ENCODE peak calls at places on chromosomes 1 and 21, in six cellular contexts. O, M, F, J, X and C are unnamed samples. For H3K9me3, the result is how much of the 10 kb centered on the place peaks cover.

GRCh38 chr1:13888351-13888996 is 188.5 kb downstream of the PRDM2 start:
- DNase-seq in F (no peak), O (no peak), J (peak), X (no peak), M (no peak), C (no peak)

GRCh38 chr1:162197615-162198497 is 128.4 kb downstream of the NOS1AP start:
- DNase-seq in J (no peak), O (no peak), F (no peak), X (no peak), M (no peak), C (no peak)

GRCh38 chr21:29407571-29407970 is 108.8 kb downstream of the BACH1 start:
- DNase-seq in X (no peak), O (no peak), F (no peak), M (no peak), J (no peak), C (no peak)

GRCh38 chr1:29828526-29829447 is 592.5 kb downstream of the PTPRU start:
- DNase-seq in M (no peak), J (no peak), X (no peak), O (no peak), F (no peak), C (peak)

GRCh38 chr1:49864597-49864996 is 159.2 kb downstream of the AGBL4 start:
- DNase-seq in J (no peak), F (no peak), O (no peak), X (no peak), M (no peak), C (no peak)

GRCh38 chr1:112332751-112333150 is 63.3 kb upstream of the CTTNBP2NL start:
- DNase-seq in O (no peak), J (no peak), X (no peak), M (no peak), F (no peak), C (no peak)

GRCh38 chr1:104190821-104191220 is 441.1 kb downstream of the AMY1C start:
- DNase-seq in J (no peak), M (no peak), O (no peak), X (no peak), F (no peak), C (no peak)

GRCh38 chr21:15199940-15200339 is 135.1 kb upstream of the NRIP1 start:
- DNase-seq in J (no peak), F (no peak), M (no peak), O (no peak), X (no peak), C (no peak)

GRCh38 chr1:54846716-54847284 is 40.2 kb downstream of the DHCR24 start:
- DNase-seq in X (no peak), M (no peak), O (no peak), F (no peak), J (peak), C (no peak)

GRCh38 chr1:110309139-110309538 is 30.0 kb upstream of the RBM15 start:
- DNase-seq in F (no peak), M (no peak), X (no peak), J (no peak), O (no peak), C (no peak)

GRCh38 chr1:12556957-12557935 is 60.8 kb downstream of the DHRS3 start:
- DNase-seq in M (peak), J (peak), X (no peak), O (no peak), F (no peak), C (no peak)

GRCh38 chr1:110634455-110635281 is 28.5 kb upstream of the KCNA2 start:
- DNase-seq in J (peak), F (no peak), M (peak), X (peak), O (peak), C (peak)

GRCh38 chr21:46188226-46189212 is 4.3 kb upstream of the SPATC1L start:
- DNase-seq in X (no peak), O (no peak), M (peak), J (peak), F (peak), C (peak)

GRCh38 chr1:209045326-209046057 is 538.0 kb upstream of the CAMK1G start:
- DNase-seq in X (no peak), F (no peak), J (no peak), M (no peak), O (no peak), C (no peak)

GRCh38 chr1:161006563-161006962 is 14.4 kb downstream of the F11R start:
- DNase-seq in F (no peak), J (no peak), O (no peak), X (no peak), M (no peak), C (no peak)

GRCh38 chr1:159015440-159015909 is 5.8 kb downstream of the IFI16 start:
- DNase-seq in J (peak), F (no peak), M (peak), X (peak), O (peak), C (peak)

GRCh38 chr1:38142606-38143005 is 96.0 kb upstream of the POU3F1 start:
- DNase-seq in J (no peak), F (peak), M (no peak), O (no peak), X (no peak), C (no peak)

GRCh38 chr1:177824508-177824982 is 145.3 kb downstream of the SEC16B start:
- DNase-seq in M (no peak), O (no peak), X (no peak), F (no peak), J (no peak), C (no peak)

GRCh38 chr1:203695116-203695515 is 68.5 kb downstream of the ATP2B4 start:
- DNase-seq in J (no peak), M (peak), O (no peak), X (no peak), F (no peak), C (no peak)

GRCh38 chr1:23756676-23757075 is 13.4 kb downstream of the ELOA start:
- DNase-seq in X (no peak), M (no peak), O (no peak), J (no peak), F (no peak), C (no peak)

GRCh38 chr1:186887198-186887597 is 58.4 kb downstream of the PLA2G4A start:
- DNase-seq in M (no peak), J (no peak), F (no peak), X (no peak), O (no peak), C (no peak)

GRCh38 chr1:11692899-11693590 is 1.5 kb downstream of the DRAXIN start:
- DNase-seq in J (no peak), F (peak), O (no peak), X (peak), M (no peak), C (no peak)

GRCh38 chr1:30652151-30652915 is 71.1 kb downstream of the MATN1 start:
- DNase-seq in F (no peak), M (no peak), X (no peak), J (no peak), O (no peak), C (no peak)

GRCh38 chr1:84907095-84907827 is 14.3 kb upstream of the LPAR3 start:
- DNase-seq in O (no peak), F (no peak), X (no peak), J (no peak), M (no peak), C (no peak)

GRCh38 chr1:16026723-16027484 is 5.1 kb downstream of the CLCNKA start:
- DNase-seq in O (no peak), X (no peak), M (peak), F (no peak), J (peak), C (no peak)

GRCh38 chr1:21814241-21814918 is 2.3 kb downstream of the LDLRAD2 start:
- DNase-seq in M (peak), X (peak), J (peak), O (peak), F (no peak), C (no peak)

GRCh38 chr1:228212966-228213844 is 5.4 kb downstream of the OBSCN start:
- DNase-seq in O (peak), F (peak), J (peak), M (peak), X (peak), C (peak)

GRCh38 chr1:182910143-182910542 is 42.8 kb downstream of the SHCBP1L start:
- DNase-seq in X (no peak), F (no peak), O (no peak), J (no peak), M (no peak), C (no peak)

GRCh38 chr21:41960386-41960785 is 6.6 kb upstream of the C2CD2 start:
- DNase-seq in F (no peak), X (no peak), J (no peak), M (no peak), O (no peak), C (no peak)

GRCh38 chr1:221431068-221431651 is 310.7 kb downstream of the DUSP10 start:
- DNase-seq in M (no peak), O (no peak), J (no peak), X (no peak), F (no peak), C (no peak)

GRCh38 chr1:172895050-172895460 is 155.7 kb downstream of the TNFSF18 start:
- DNase-seq in X (peak), J (no peak), F (no peak), O (no peak), M (no peak), C (no peak)

GRCh38 chr1:39759436-39759726 is 11.8 kb downstream of the OXCT2 start:
- DNase-seq in J (no peak), O (no peak), F (no peak), X (no peak), M (no peak), C (no peak)

GRCh38 chr21:21612446-21612845 is 614.2 kb downstream of the NCAM2 start:
- DNase-seq in M (no peak), O (no peak), X (no peak), F (no peak), J (no peak), C (no peak)

GRCh38 chr1:28200234-28200873 is 23.9 kb upstream of the PTAFR start:
- DNase-seq in M (no peak), F (no peak), X (no peak), O (no peak), J (no peak), C (no peak)
- H3K27ac ChIP-seq in M (no peak), F (no peak), X (peak), O (no peak), J (no peak), C (no peak)

DNA sequence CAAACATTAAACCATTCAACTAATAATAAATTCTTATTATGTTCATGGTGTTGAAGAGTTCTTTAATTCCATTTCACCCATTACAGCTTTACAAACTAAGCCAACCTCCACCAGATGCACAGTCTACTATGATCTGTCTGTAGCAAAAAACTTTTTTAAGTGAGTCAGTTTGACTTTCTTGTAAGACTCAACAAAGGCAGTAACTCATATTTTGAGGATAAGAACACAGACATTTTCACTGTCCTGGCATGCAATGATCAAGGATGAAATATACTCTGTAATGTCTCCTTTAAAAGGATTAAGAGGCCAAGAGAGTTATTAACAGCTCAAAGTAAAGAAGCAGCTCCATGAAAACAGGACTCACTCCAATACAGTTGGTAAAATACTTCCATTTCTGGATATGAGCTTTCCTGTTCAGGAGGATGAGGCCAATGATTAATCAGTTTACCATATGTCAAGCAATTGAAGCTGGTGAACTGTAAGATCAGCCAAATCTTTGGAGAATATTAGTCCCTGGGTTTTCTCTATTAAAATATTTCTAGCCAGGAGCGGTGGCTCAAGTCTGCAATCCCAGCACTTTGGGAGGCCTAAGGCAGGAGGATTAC is 20.5 kb downstream of the XKR8 start:
- DNase-seq in X (no peak), O (no peak), F (no peak), J (no peak), M (no peak), C (no peak)
- H3K9me3 ChIP-seq in X (under half), O (under half), F (under half), J (under half), M (under half), C (under half)

GRCh38 chr1:45585110-45585426 is 1.2 kb downstream of the NASP start:
- DNase-seq in J (no peak), X (no peak), M (no peak), O (no peak), F (no peak), C (no peak)

GRCh38 chr1:45585496-45586075 is 1.7 kb downstream of the NASP start:
- DNase-seq in O (no peak), F (no peak), M (no peak), J (no peak), X (no peak), C (no peak)

GRCh38 chr1:45583666-45584350 is at the start of gene NASP:
- DNase-seq in J (peak), F (peak), X (peak), O (peak), M (peak), C (peak)

GRCh38 chr1:45584351-45585109 is 689 bp downstream of the NASP start:
- DNase-seq in J (peak), X (peak), F (peak), O (peak), M (peak), C (peak)

DNA sequence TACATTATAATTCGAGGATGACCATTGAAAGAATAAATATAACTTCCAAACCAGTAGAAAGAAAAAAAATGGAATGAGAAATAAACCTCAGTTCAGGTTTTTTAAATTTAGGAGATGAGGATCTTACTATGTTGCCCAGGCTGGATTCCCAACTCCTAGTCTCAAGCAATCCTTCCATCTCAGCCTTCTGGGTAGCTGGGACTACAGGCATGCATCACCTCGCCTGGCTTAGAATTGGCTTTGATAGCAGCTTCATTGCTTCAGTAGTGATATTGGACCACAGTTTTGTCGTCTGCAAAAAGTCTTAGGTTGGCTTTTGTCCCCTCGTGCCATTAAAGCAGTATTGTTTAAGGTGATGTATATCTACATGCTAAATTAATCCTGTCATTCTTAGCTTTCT is 2.9 kb downstream of the NASP start:
- DNase-seq in J (no peak), M (no peak), O (no peak), F (no peak), X (no peak), C (no peak)
- H3K27ac ChIP-seq in J (no peak), M (no peak), O (no peak), F (no peak), X (peak), C (no peak)

GRCh38 chr1:82452096-82452495 is 651.4 kb downstream of the ADGRL2 start:
- DNase-seq in M (no peak), O (no peak), J (no peak), F (no peak), X (no peak), C (no peak)
- H3K9me3 ChIP-seq in M (under half), O (under half), J (under half), F (under half), X (under half), C (under half)

DNA sequence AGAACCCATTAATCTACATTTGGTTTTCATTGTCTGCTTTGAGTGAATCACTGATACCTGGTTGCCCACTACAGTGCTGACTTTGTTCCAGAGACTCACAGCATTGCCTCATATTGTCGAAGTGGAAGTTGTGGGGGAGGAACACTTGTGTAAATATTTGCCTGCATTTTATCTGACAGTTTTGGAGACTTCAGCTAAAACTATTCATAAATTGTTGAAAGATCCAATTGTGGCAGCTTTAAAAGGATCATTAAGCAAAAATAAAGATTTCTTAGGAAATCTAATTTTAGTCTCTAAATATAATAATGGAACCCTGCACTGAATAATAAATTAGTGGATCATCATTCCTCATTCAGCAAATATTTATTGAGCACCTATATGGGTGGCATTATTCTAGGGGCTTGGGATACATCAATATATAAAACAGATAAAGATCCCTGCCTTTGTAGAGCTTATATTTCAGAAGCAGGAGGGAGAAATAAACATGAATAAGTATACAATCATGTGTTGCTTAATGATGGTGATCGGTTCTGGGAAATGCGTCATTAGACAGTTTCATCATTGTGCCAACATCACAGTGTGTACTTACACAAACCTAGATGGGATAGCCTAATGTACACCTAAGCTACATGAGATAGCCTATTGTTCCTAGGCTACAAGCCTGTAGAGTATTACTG is 73.5 kb downstream of the OSBPL9 start:
- DNase-seq in M (no peak), F (peak), X (no peak), J (peak), O (no peak), C (no peak)
- H3K27ac ChIP-seq in M (peak), F (peak), X (no peak), J (peak), O (no peak), C (peak)

DNA sequence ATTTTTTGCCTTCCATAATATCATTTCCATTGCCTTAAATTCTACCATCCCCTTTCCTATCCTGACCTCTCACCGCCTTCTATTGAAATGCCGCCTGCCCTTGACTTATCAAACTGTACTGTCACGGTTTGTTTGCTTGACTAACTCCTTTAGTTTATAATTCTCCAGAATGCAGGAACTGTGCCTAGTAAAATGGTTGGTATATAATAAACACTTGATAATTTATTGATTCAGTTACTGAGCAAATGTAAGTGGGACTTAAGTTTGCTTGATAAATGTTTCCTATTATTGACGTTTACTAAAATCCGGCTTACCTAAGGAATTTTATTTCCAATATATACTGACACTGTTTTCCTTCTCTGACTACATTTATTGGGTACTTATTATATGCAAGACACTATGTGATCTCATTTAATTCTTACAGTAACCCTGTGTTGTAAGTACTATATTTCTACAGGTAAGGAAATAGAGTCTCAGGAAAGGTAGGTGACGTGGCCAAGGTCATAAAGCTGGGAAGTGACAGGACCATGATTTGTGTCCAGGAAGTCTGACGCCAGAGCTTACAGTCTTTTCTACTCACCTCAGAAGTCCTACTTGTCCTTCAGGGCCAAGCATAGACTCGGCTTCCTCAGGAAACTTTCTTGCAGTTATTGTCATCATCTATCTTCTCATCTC is 35.7 kb downstream of the DPT start:
- DNase-seq in X (no peak), F (no peak), M (no peak), J (peak), O (no peak), C (no peak)
- H3K9me3 ChIP-seq in X (under half), F (under half), M (under half), J (under half), O (under half), C (under half)

GRCh38 chr1:235758931-235759330 is 107.8 kb downstream of the LYST start:
- DNase-seq in J (peak), X (no peak), M (no peak), F (no peak), O (no peak), C (no peak)
- H3K27ac ChIP-seq in J (no peak), X (no peak), M (no peak), F (no peak), O (no peak), C (no peak)

GRCh38 chr1:152537496-152537895 is 23.2 kb downstream of the CRCT1 start:
- DNase-seq in M (no peak), F (no peak), X (no peak), J (no peak), O (no peak), C (no peak)
- H3K9me3 ChIP-seq in M (under half), F (under half), X (under half), J (under half), O (under half), C (under half)

GRCh38 chr1:1032428-1032827 is 12.5 kb downstream of the AGRN start:
- DNase-seq in F (no peak), X (no peak), O (no peak), J (peak), M (no peak), C (no peak)
- H3K27ac ChIP-seq in F (no peak), X (no peak), O (no peak), J (peak), M (no peak), C (no peak)

GRCh38 chr1:80919426-80919825 is 881.3 kb upstream of the ADGRL2 start:
- DNase-seq in M (no peak), O (no peak), X (no peak), J (no peak), F (no peak), C (no peak)
- H3K9me3 ChIP-seq in M (under half), O (under half), X (under half), J (under half), F (under half), C (under half)